ENCODE peak calls at places on chromosomes 2 and 18, in four cellular contexts. One of them, this sample, is unnamed.

GRCh38 chr18:13629841-13630747 is 96.3 kb downstream of the FAM210A start:
- DNase-seq in neural crest cell: peak
- DNase-seq in AG09309: no peak
- DNase-seq in CD8-positive, alpha-beta memory T cell: peak
- DNase-seq in this sample: peak

GRCh38 chr2:161913865-161914264 is 160.2 kb downstream of the DPP4 start:
- DNase-seq in CD8-positive, alpha-beta memory T cell: no peak
- DNase-seq in neural crest cell: no peak
- DNase-seq in AG09309: peak
- DNase-seq in this sample: no peak

GRCh38 chr2:109724533-109725460 is 69.3 kb upstream of the RGPD5 start:
- DNase-seq in AG09309: no peak
- DNase-seq in neural crest cell: no peak
- DNase-seq in CD8-positive, alpha-beta memory T cell: no peak
- DNase-seq in this sample: no peak

GRCh38 chr2:135378591-135378990 is 152.4 kb downstream of the ZRANB3 start:
- DNase-seq in neural crest cell: no peak
- DNase-seq in AG09309: no peak
- DNase-seq in CD8-positive, alpha-beta memory T cell: no peak
- DNase-seq in this sample: no peak

GRCh38 chr2:235556086-235556485 is 62.2 kb downstream of the AGAP1 start:
- DNase-seq in CD8-positive, alpha-beta memory T cell: no peak
- DNase-seq in AG09309: no peak
- DNase-seq in neural crest cell: no peak
- DNase-seq in this sample: no peak

GRCh38 chr2:213232649-213233437 is 51.4 kb upstream of the SPAG16 start:
- DNase-seq in AG09309: no peak
- DNase-seq in CD8-positive, alpha-beta memory T cell: peak
- DNase-seq in neural crest cell: no peak
- DNase-seq in this sample: no peak

GRCh38 chr2:170369894-170370293 is 191.9 kb downstream of the MYO3B start:
- DNase-seq in neural crest cell: no peak
- DNase-seq in CD8-positive, alpha-beta memory T cell: no peak
- DNase-seq in AG09309: no peak
- DNase-seq in this sample: no peak

GRCh38 chr2:120477198-120477597 is 131.3 kb downstream of the INHBB start:
- DNase-seq in neural crest cell: no peak
- DNase-seq in AG09309: no peak
- DNase-seq in CD8-positive, alpha-beta memory T cell: no peak
- DNase-seq in this sample: no peak

GRCh38 chr18:48545690-48546365 is 7.0 kb downstream of the CTIF start:
- DNase-seq in neural crest cell: peak
- DNase-seq in AG09309: peak
- DNase-seq in CD8-positive, alpha-beta memory T cell: no peak
- DNase-seq in this sample: no peak

GRCh38 chr2:170405326-170405725 is 227.4 kb downstream of the MYO3B start:
- DNase-seq in neural crest cell: no peak
- DNase-seq in AG09309: no peak
- DNase-seq in CD8-positive, alpha-beta memory T cell: no peak
- DNase-seq in this sample: no peak

GRCh38 chr2:8876628-8877027 is 39.2 kb upstream of the KIDINS220 start:
- DNase-seq in neural crest cell: no peak
- DNase-seq in CD8-positive, alpha-beta memory T cell: no peak
- DNase-seq in AG09309: no peak
- DNase-seq in this sample: no peak

GRCh38 chr2:64799592-64800252 is 146.0 kb upstream of the SERTAD2 start:
- DNase-seq in neural crest cell: no peak
- DNase-seq in CD8-positive, alpha-beta memory T cell: no peak
- DNase-seq in AG09309: no peak
- DNase-seq in this sample: no peak

GRCh38 chr2:128734521-128735295 is 416.0 kb upstream of the HS6ST1 start:
- DNase-seq in AG09309: no peak
- DNase-seq in neural crest cell: no peak
- DNase-seq in CD8-positive, alpha-beta memory T cell: no peak
- DNase-seq in this sample: no peak

GRCh38 chr2:32718752-32719151 is 90.9 kb downstream of the TTC27 start:
- DNase-seq in neural crest cell: no peak
- DNase-seq in AG09309: no peak
- DNase-seq in CD8-positive, alpha-beta memory T cell: no peak
- DNase-seq in this sample: no peak

GRCh38 chr2:102304711-102305591 is 6.4 kb upstream of the IL1RL1 start:
- DNase-seq in CD8-positive, alpha-beta memory T cell: no peak
- DNase-seq in neural crest cell: no peak
- DNase-seq in AG09309: no peak
- DNase-seq in this sample: no peak

GRCh38 chr2:42618972-42619371 is 50.5 kb downstream of the MTA3 start:
- DNase-seq in AG09309: peak
- DNase-seq in CD8-positive, alpha-beta memory T cell: no peak
- DNase-seq in neural crest cell: no peak
- DNase-seq in this sample: no peak

GRCh38 chr2:112153501-112153900 is 15.3 kb downstream of the FBLN7 start:
- DNase-seq in neural crest cell: no peak
- DNase-seq in CD8-positive, alpha-beta memory T cell: no peak
- DNase-seq in AG09309: no peak
- DNase-seq in this sample: no peak

GRCh38 chr2:14475994-14476393 is 156.5 kb upstream of the LRATD1 start:
- DNase-seq in neural crest cell: no peak
- DNase-seq in CD8-positive, alpha-beta memory T cell: no peak
- DNase-seq in AG09309: no peak
- DNase-seq in this sample: no peak

GRCh38 chr18:24395049-24395780 is 2.4 kb downstream of the OSBPL1A start:
- DNase-seq in neural crest cell: no peak
- DNase-seq in AG09309: no peak
- DNase-seq in CD8-positive, alpha-beta memory T cell: no peak
- DNase-seq in this sample: no peak

GRCh38 chr2:210997373-210997772 is 441.0 kb downstream of the CPS1 start:
- DNase-seq in CD8-positive, alpha-beta memory T cell: no peak
- DNase-seq in neural crest cell: no peak
- DNase-seq in AG09309: no peak
- DNase-seq in this sample: no peak

GRCh38 chr2:85277416-85278158 is 50.2 kb downstream of the TGOLN2 start:
- DNase-seq in AG09309: peak
- DNase-seq in CD8-positive, alpha-beta memory T cell: no peak
- DNase-seq in neural crest cell: no peak
- DNase-seq in this sample: no peak

GRCh38 chr2:48541696-48542389 is 11.9 kb downstream of the STON1 start:
- DNase-seq in AG09309: no peak
- DNase-seq in CD8-positive, alpha-beta memory T cell: no peak
- DNase-seq in neural crest cell: no peak
- DNase-seq in this sample: no peak

GRCh38 chr2:43222472-43223146 is 3.8 kb downstream of the ZFP36L2 start:
- DNase-seq in CD8-positive, alpha-beta memory T cell: peak
- DNase-seq in AG09309: no peak
- DNase-seq in neural crest cell: no peak
- DNase-seq in this sample: no peak

GRCh38 chr18:36539674-36540073 is 242.2 kb downstream of the FHOD3 start:
- DNase-seq in CD8-positive, alpha-beta memory T cell: no peak
- DNase-seq in neural crest cell: no peak
- DNase-seq in AG09309: peak
- DNase-seq in this sample: no peak

GRCh38 chr2:111946294-111947114 is 48.1 kb downstream of the MERTK start:
- DNase-seq in neural crest cell: no peak
- DNase-seq in CD8-positive, alpha-beta memory T cell: no peak
- DNase-seq in AG09309: peak
- DNase-seq in this sample: peak